ENCODE peak calls at places on chromosomes 3 and 15, in eight cellular contexts. S is GM12864, L is PC-9, B is body of pancreas, D is neuronal stem cell, O is AG09309, U is brain microvascular endothelial cell, K is skeletal muscle cell. M is an unnamed sample.

GRCh38 chr3:32816439-32817194 is 1.2 kb upstream of the TRIM71 start:
- DNase-seq in L (no peak), B (no peak), K (no peak), S (no peak), U (no peak), O (no peak), D (peak), M (no peak)

GRCh38 chr3:162629372-162629771 is 1132.8 kb downstream of the OTOL1 start:
- DNase-seq in B (no peak), D (no peak), S (no peak), L (no peak), U (no peak), O (no peak), K (no peak), M (no peak)

GRCh38 chr3:32257042-32257441 is 18.6 kb downstream of the CMTM8 start:
- DNase-seq in K (no peak), U (peak), B (no peak), S (no peak), O (no peak), D (no peak), L (no peak), M (no peak)

GRCh38 chr3:111299070-111299672 is 227.6 kb downstream of the NECTIN3 start:
- DNase-seq in K (peak), B (no peak), O (peak), U (peak), S (no peak), L (no peak), D (no peak), M (no peak)

GRCh38 chr3:74584782-74585181 is 29.7 kb downstream of the CNTN3 start:
- DNase-seq in B (no peak), L (no peak), D (no peak), U (no peak), O (no peak), K (no peak), S (no peak), M (no peak)

GRCh38 chr15:31272558-31273257 is 53.9 kb upstream of the KLF13 start:
- DNase-seq in U (no peak), B (no peak), O (no peak), L (no peak), D (no peak), K (no peak), S (no peak), M (no peak)

GRCh38 chr3:177050466-177051237 is 146.6 kb downstream of the TBL1XR1 start:
- DNase-seq in S (no peak), B (no peak), L (peak), D (no peak), K (no peak), O (peak), U (peak), M (no peak)

GRCh38 chr3:18825586-18826157 is 322.6 kb upstream of the KCNH8 start:
- DNase-seq in O (no peak), B (no peak), L (no peak), U (no peak), D (no peak), K (no peak), S (no peak), M (no peak)

GRCh38 chr3:172138792-172139507 is 99.6 kb downstream of the FNDC3B start:
- DNase-seq in S (no peak), K (no peak), B (peak), U (peak), O (no peak), D (no peak), L (peak), M (no peak)

GRCh38 chr15:49075876-49076275 is 29.6 kb upstream of the SECISBP2L start:
- DNase-seq in S (no peak), D (no peak), B (no peak), O (no peak), L (no peak), U (no peak), K (no peak), M (no peak)

GRCh38 chr15:39230917-39231285 is 350.0 kb upstream of the THBS1 start:
- DNase-seq in U (no peak), K (no peak), B (no peak), O (no peak), D (no peak), L (no peak), S (no peak), M (no peak)

GRCh38 chr15:40080104-40080503 is 28.6 kb downstream of the BMF start:
- DNase-seq in D (no peak), K (no peak), O (no peak), S (no peak), B (no peak), U (no peak), L (no peak), M (no peak)

GRCh38 chr3:23548706-23549105 is 257.0 kb upstream of the UBE2E1 start:
- DNase-seq in S (no peak), O (no peak), B (no peak), K (no peak), D (no peak), L (no peak), U (no peak), M (no peak)

GRCh38 chr15:39592500-39592899 is 11.6 kb downstream of the THBS1 start:
- DNase-seq in U (no peak), O (peak), L (no peak), S (no peak), K (no peak), D (no peak), B (no peak), M (no peak)

GRCh38 chr15:87155771-87156170 is 1076.1 kb downstream of the AGBL1 start:
- DNase-seq in D (no peak), B (no peak), L (no peak), U (no peak), S (no peak), O (no peak), K (no peak), M (no peak)

GRCh38 chr15:73765778-73766177 is 12.6 kb upstream of the INSYN1 start:
- DNase-seq in O (no peak), B (no peak), U (no peak), K (no peak), L (no peak), D (no peak), S (no peak), M (no peak)

GRCh38 chr3:179672918-179673317 is 20.1 kb downstream of the USP13 start:
- DNase-seq in U (no peak), L (peak), K (no peak), B (no peak), D (no peak), O (no peak), S (no peak), M (no peak)

GRCh38 chr15:92733934-92734521 is 78.5 kb upstream of the FAM174B start:
- DNase-seq in L (no peak), K (no peak), O (no peak), U (no peak), B (peak), D (no peak), S (no peak), M (no peak)

GRCh38 chr15:98807262-98807661 is 158.9 kb downstream of the IGF1R start:
- DNase-seq in L (no peak), U (peak), B (no peak), O (peak), D (no peak), S (no peak), K (peak), M (peak)

GRCh38 chr3:157128771-157129671 is 30.9 kb downstream of the CCNL1 start:
- DNase-seq in O (no peak), U (peak), K (no peak), B (peak), S (no peak), D (no peak), L (peak), M (no peak)

GRCh38 chr15:68808770-68809169 is 11.9 kb downstream of the ANP32A start:
- DNase-seq in D (no peak), L (no peak), B (no peak), O (no peak), K (no peak), U (no peak), S (no peak), M (no peak)

GRCh38 chr3:11507719-11508118 is 136.0 kb downstream of the VGLL4 start:
- DNase-seq in L (no peak), B (no peak), O (no peak), K (no peak), U (no peak), S (no peak), D (no peak), M (no peak)

GRCh38 chr3:120170223-120170622 is 76.0 kb upstream of the GSK3B start:
- DNase-seq in D (no peak), U (no peak), O (no peak), L (peak), B (peak), S (no peak), K (peak), M (peak)

GRCh38 chr3:142914286-142914811 is 25.5 kb upstream of the PCOLCE2 start:
- DNase-seq in U (no peak), B (no peak), D (no peak), L (peak), K (no peak), S (no peak), O (no peak), M (no peak)

GRCh38 chr15:75921732-75922703 is 18.3 kb downstream of the FBXO22 start:
- DNase-seq in D (no peak), S (no peak), O (peak), B (peak), K (peak), U (peak), L (no peak), M (no peak)

GRCh38 chr3:8458711-8459110 is 42.9 kb upstream of the LMCD1 start:
- DNase-seq in D (no peak), S (no peak), O (peak), B (no peak), L (no peak), U (peak), K (peak), M (peak)

GRCh38 chr3:58379351-58380073 is 46.8 kb downstream of the PXK start:
- DNase-seq in S (no peak), L (no peak), U (no peak), D (no peak), O (no peak), B (no peak), K (no peak), M (no peak)

GRCh38 chr3:8660781-8661180 is 16.2 kb upstream of the SSUH2 start:
- DNase-seq in L (no peak), D (no peak), O (no peak), K (no peak), B (no peak), U (no peak), S (no peak), M (no peak)

GRCh38 chr3:89697321-89697916 is 590.0 kb downstream of the EPHA3 start:
- DNase-seq in D (no peak), O (no peak), S (no peak), B (peak), K (no peak), L (peak), U (peak), M (no peak)

GRCh38 chr3:194225988-194226663 is 90.2 kb downstream of the HES1 start:
- DNase-seq in U (no peak), B (no peak), L (no peak), S (no peak), O (no peak), D (no peak), K (no peak), M (no peak)

GRCh38 chr15:89781891-89782618 is 5.9 kb downstream of the MESP2 start:
- DNase-seq in B (peak), D (no peak), L (peak), S (no peak), K (no peak), O (peak), U (peak), M (no peak)

GRCh38 chr15:83144771-83145170 is 37.3 kb downstream of the TM6SF1 start:
- DNase-seq in U (no peak), L (no peak), S (no peak), O (no peak), K (no peak), D (no peak), B (no peak), M (no peak)

GRCh38 chr15:66545249-66545648 is 20.5 kb downstream of the LCTL start:
- DNase-seq in B (no peak), O (no peak), S (no peak), U (no peak), K (no peak), L (no peak), D (no peak), M (no peak)

GRCh38 chr3:142209655-142210054 is 15.7 kb downstream of the GK5 start:
- DNase-seq in L (no peak), D (no peak), S (no peak), U (peak), B (no peak), O (peak), K (peak), M (peak)

GRCh38 chr3:148280623-148281242 is 417.0 kb upstream of the AGTR1 start:
- DNase-seq in D (no peak), L (no peak), O (no peak), B (no peak), K (no peak), U (no peak), S (no peak), M (no peak)
- H3K4me3 ChIP-seq in D (no peak), L (no peak), O (no peak), B (no peak), K (no peak), U (no peak), S (no peak), M (no peak)

GRCh38 chr3:192892981-192893827 is 24.5 kb downstream of the MB21D2 start:
- DNase-seq in U (peak), L (peak), K (peak), D (no peak), S (peak), O (peak), B (peak), M (no peak)
- H3K4me3 ChIP-seq in U (peak), L (peak), K (no peak), D (no peak), S (no peak), O (peak), B (no peak), M (no peak)

GRCh38 chr3:184604039-184604955 is 42.7 kb downstream of the EPHB3 start:
- DNase-seq in S (no peak), K (no peak), B (peak), D (no peak), U (no peak), L (no peak), O (no peak), M (no peak)
- H3K4me3 ChIP-seq in S (no peak), K (peak), B (no peak), D (peak), U (peak), L (no peak), O (peak), M (no peak)

GRCh38 chr3:67113802-67114407 is 115.8 kb downstream of the KBTBD8 start:
- DNase-seq in K (peak), D (peak), S (peak), U (peak), B (peak), L (peak), O (peak), M (peak)

GRCh38 chr3:67123914-67124313 is 125.8 kb downstream of the KBTBD8 start:
- DNase-seq in K (no peak), B (no peak), D (no peak), U (no peak), O (no peak), L (no peak), S (no peak), M (no peak)

DNA sequence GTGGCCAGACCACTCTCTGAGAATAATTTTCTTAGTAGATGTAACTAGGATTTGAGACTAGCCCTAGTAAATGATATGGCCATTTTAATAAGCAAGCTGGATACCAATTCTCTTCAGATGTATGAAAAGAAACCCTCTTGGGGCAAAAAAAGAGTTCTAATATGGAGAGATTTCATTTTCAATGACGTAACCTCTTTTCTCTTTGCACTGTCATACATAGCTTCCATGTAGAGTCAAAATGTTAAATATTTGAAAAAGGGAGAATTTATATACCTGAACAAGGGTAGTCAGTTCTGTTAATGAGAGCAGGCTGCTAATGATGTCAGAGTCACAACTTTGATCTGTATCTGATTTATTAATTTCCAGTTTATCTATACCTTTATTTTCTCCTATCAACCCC is 120.0 kb downstream of the KBTBD8 start:
- DNase-seq in D (no peak), S (no peak), K (no peak), O (no peak), B (no peak), U (no peak), L (no peak), M (no peak)
- H3K4me3 ChIP-seq in D (no peak), S (no peak), K (no peak), O (no peak), B (no peak), U (no peak), L (no peak), M (no peak)

DNA sequence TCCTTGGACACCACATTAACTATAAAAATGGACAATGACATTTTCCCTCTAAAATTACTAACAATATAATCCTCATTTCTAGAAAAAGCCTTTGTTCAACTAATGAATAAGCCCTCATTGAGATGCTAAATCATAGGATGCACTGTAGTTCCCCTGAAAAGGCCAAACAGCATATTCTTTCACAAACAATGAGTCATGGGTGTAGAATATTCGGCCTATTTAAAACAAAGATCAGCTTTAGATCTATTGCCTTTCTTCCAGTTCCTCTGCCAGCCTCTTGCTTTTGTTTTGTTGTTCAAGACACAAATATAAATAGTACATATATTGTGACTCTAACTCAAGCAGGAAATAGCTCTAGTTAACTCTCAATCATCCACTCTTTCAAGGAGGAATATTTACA is 82.5 kb downstream of the ADAM10 start:
- DNase-seq in L (peak), D (no peak), B (no peak), U (no peak), S (no peak), K (no peak), O (no peak), M (no peak)
- H3K4me3 ChIP-seq in L (no peak), D (no peak), B (no peak), U (no peak), S (no peak), K (no peak), O (no peak), M (no peak)

DNA sequence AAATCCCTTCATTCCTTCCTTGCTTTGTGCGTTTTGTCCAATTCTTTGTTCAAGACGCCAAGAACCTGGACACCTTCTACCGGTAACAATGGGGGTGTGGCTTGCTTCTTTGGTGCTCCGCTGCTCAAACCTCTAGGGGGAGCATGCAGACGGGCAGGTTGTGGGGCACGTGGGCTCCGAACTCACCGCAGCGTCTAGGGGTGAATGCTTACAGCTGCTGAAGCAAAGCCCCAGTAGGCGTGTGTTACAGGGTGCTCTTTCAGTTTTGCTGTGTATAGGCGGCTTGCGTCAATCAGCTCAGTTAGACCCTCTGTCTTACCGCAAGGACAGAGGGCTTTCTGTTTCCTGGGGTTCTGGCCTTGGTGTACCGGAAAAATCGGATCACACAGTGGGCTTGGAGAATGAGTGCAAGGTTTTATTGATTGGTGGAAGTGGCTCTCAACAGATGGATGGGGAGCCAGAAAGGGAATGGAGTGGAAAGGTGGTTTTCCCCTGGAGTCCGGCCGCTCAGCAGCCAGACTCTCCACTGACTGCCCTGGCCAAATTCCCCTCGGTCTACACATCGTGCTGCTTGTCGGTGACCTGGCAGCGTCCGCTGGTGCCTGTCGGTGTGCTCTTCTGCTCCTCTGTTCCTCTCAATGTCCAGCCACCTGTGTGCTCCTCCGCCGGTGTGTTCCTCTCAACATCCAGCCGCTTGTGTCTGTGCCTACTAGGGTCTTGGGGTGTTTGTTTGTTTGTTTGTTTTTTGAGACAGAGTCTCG is 1.2 kb upstream of the LRRC34 start:
- DNase-seq in K (no peak), D (no peak), O (no peak), B (peak), L (peak), U (no peak), S (peak), M (no peak)
- H3K4me3 ChIP-seq in K (peak), D (no peak), O (peak), B (no peak), L (peak), U (peak), S (peak), M (no peak)